ENCODE peak calls at places on chromosomes 4 and X, in seven cellular contexts. P, H, O, C, W, D and R are unnamed samples.

GRCh38 chr4:76895619-76896018 is 2.3 kb downstream of the SOWAHB start:
- DNase-seq in P (no peak), D (peak), H (no peak), C (no peak), W (no peak), O (no peak), R (no peak)

GRCh38 chr4:140724780-140725179 is 31.4 kb downstream of the TBC1D9 start:
- DNase-seq in P (no peak), O (peak), D (no peak), C (no peak), W (no peak), H (no peak), R (no peak)

GRCh38 chrX:22164770-22165388 is 107.8 kb upstream of the CBLL2 start:
- DNase-seq in C (peak), D (no peak), P (no peak), H (no peak), W (no peak), O (no peak), R (peak)

GRCh38 chr4:97593248-97593647 is 550.0 kb downstream of the STPG2 start:
- DNase-seq in H (no peak), W (no peak), C (no peak), O (no peak), P (no peak), D (no peak), R (no peak)

GRCh38 chr4:10186228-10187214 is 69.9 kb upstream of the WDR1 start:
- DNase-seq in C (no peak), O (peak), H (no peak), P (no peak), D (no peak), W (no peak), R (no peak)

GRCh38 chrX:132395645-132396044 is 93.2 kb downstream of the MBNL3 start:
- DNase-seq in H (no peak), P (no peak), W (no peak), O (no peak), D (no peak), C (no peak), R (no peak)

GRCh38 chr4:60718874-60719273 is 481.3 kb upstream of the ADGRL3 start:
- DNase-seq in P (no peak), W (no peak), H (no peak), O (no peak), D (no peak), C (no peak), R (no peak)

GRCh38 chr4:4837316-4837715 is 22.1 kb upstream of the MSX1 start:
- DNase-seq in D (no peak), O (no peak), W (no peak), H (no peak), C (no peak), P (no peak), R (no peak)

GRCh38 chr4:169971456-169972015 is 54.7 kb downstream of the MFAP3L start:
- DNase-seq in H (no peak), D (no peak), W (no peak), O (no peak), P (no peak), C (no peak), R (no peak)

GRCh38 chr4:146124023-146124680 is 51.4 kb upstream of the LSM6 start:
- DNase-seq in W (no peak), H (no peak), O (no peak), P (no peak), C (no peak), D (peak), R (no peak)

GRCh38 chrX:46865281-46865680 is 28.4 kb downstream of the RP2 start:
- DNase-seq in H (no peak), D (no peak), P (no peak), C (peak), W (peak), O (peak), R (peak)

GRCh38 chr4:34492414-34492813 is 1751.9 kb downstream of the ARAP2 start:
- DNase-seq in W (no peak), P (no peak), H (no peak), O (no peak), C (no peak), D (no peak), R (no peak)

GRCh38 chrX:134144231-134144630 is 92.8 kb upstream of the CCDC160 start:
- DNase-seq in D (no peak), W (peak), O (peak), H (no peak), P (no peak), C (peak), R (peak)

GRCh38 chrX:134999469-134999868 is 8.7 kb downstream of the SMIM10 start:
- DNase-seq in O (peak), P (no peak), H (no peak), W (peak), D (no peak), C (peak), R (peak)

GRCh38 chr4:8846864-8847263 is 24.8 kb downstream of the HMX1 start:
- DNase-seq in W (no peak), C (no peak), H (no peak), O (no peak), P (no peak), D (peak), R (no peak)

GRCh38 chr4:10096201-10096975 is 20.2 kb downstream of the WDR1 start:
- DNase-seq in P (peak), O (peak), D (no peak), C (peak), H (peak), W (peak), R (peak)

GRCh38 chrX:150155396-150156048 is 207.6 kb upstream of the MAMLD1 start:
- DNase-seq in W (peak), P (peak), O (peak), D (peak), C (peak), H (peak), R (peak)

GRCh38 chr4:159390648-159391047 is 287.8 kb downstream of the RAPGEF2 start:
- DNase-seq in P (no peak), C (peak), W (peak), H (no peak), O (peak), D (no peak), R (peak)

GRCh38 chr4:110442309-110442708 is 33.6 kb upstream of the ENPEP start:
- DNase-seq in O (no peak), D (peak), P (no peak), W (no peak), C (no peak), H (no peak), R (no peak)

GRCh38 chr4:37453361-37454262 is 209.1 kb downstream of the NWD2 start:
- DNase-seq in C (peak), H (peak), O (peak), P (no peak), D (peak), W (peak), R (peak)

GRCh38 chr4:37453004-37453360 is 208.4 kb downstream of the NWD2 start:
- DNase-seq in H (peak), O (peak), W (peak), P (no peak), D (peak), C (peak), R (peak)

GRCh38 chr4:37454263-37454800 is 209.8 kb downstream of the NWD2 start:
- DNase-seq in H (no peak), P (no peak), C (no peak), D (peak), W (no peak), O (no peak), R (no peak)

GRCh38 chr4:37451646-37452045 is 207.1 kb downstream of the NWD2 start:
- DNase-seq in P (no peak), H (no peak), C (no peak), D (no peak), W (no peak), O (no peak), R (no peak)

DNA sequence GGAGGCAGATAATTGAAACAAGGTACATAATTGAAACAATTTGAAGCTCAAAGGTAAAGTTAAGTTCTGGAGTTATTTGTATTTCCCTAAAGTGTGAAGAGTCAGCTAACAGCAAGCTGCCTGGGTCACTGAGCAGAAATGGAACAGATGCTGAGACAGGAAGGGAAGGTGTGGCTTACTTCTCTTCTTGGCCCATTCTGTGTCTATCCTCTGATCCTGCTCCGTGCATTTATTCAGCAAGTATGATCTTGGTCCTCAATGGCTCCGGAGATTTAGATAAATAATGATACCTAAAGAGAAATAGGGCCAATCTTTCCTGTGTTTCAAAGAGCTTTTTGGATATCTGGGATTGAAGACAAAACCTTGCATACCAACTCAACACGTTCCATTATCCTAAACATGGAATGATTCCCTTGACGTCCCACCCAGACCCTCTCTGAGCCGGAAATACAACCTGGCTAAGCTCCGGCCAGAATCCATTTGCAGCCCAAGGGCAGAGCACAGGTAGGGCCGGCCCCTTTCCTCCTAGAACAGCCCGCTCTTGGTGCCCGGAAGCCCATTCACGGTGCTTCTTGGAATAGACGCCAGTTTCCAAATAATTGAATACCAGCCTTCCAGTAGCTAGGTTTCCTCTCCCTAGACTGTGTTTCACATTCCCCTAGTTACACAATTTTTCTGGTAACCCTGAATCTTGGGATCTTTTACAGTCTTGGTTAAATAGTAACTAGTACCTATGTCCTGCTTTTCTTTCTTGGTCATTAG is 210.9 kb downstream of the NWD2 start:
- DNase-seq in C (no peak), W (no peak), D (no peak), O (no peak), P (no peak), H (no peak), R (no peak)
- H3K4me3 ChIP-seq in C (no peak), W (no peak), D (no peak), O (no peak), P (no peak), H (no peak), R (no peak)

GRCh38 chr4:123406862-123407261 is 10.3 kb downstream of the SPRY1 start:
- DNase-seq in O (peak), P (no peak), H (no peak), C (no peak), D (no peak), W (no peak), R (no peak)

GRCh38 chr4:123411514-123411913 is 14.9 kb downstream of the SPRY1 start:
- DNase-seq in D (no peak), P (no peak), C (no peak), O (no peak), W (no peak), H (no peak), R (no peak)

GRCh38 chr4:123405212-123405856 is 8.7 kb downstream of the SPRY1 start:
- DNase-seq in H (no peak), P (no peak), D (no peak), C (no peak), O (peak), W (no peak), R (no peak)

GRCh38 chr4:123409301-123409700 is 12.7 kb downstream of the SPRY1 start:
- DNase-seq in C (no peak), D (no peak), H (no peak), O (peak), P (no peak), W (no peak), R (no peak)

GRCh38 chr4:123408471-123409084 is 12.0 kb downstream of the SPRY1 start:
- DNase-seq in O (peak), H (no peak), W (no peak), P (no peak), D (no peak), C (no peak), R (no peak)
- H3K4me3 ChIP-seq in O (no peak), H (no peak), W (no peak), P (no peak), D (no peak), C (no peak), R (no peak)

DNA sequence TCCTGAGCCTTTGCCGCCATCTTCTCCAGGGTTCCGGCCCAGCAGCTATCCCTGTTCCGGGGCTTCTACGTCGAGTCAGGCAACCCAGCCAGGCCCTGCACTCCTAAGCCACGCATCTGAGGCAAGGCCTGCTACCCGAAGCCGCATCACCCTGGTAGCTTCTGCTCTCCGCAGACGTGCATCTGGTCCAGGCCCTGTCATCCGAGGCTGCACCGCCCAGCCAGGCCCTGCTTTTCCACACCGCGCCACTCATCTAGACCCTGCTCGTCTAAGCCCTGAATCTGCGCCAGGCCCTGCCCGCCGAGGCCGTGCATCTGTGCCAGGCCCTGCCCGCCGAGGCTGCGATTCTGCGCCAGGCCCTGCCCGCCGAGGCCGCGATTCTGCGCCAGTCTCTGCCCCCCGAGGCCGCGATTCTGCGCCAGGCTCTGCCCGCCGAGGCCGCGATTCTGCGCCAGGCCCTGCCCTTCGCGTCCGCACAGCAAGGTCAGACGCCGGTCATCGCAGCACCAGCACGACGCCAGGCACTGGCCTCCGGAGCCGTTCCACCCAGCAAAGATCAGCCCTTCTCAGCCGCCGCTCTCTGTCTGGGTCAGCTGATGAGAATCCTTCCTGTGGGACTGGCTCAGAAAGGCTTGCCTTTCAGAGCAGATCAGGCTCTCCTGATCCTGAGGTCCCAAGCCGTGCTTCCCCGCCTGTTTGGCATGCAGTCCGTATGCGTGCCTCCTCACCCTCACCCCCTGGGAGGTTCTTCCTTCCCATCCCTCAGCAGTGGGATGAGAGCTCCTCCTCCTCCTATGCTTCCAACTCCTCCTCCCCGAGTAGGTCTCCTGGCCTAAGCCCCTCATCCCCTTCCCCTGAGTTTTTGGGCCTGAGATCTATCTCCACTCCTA is 75.1 kb downstream of the NUDT10 start:
- DNase-seq in C (no peak), H (no peak), D (no peak), O (no peak), P (no peak), W (no peak), R (no peak)
- H3K4me3 ChIP-seq in C (no peak), H (no peak), D (no peak), O (no peak), P (no peak), W (no peak), R (no peak)

GRCh38 chr4:180314972-180315371 is 1928.2 kb upstream of the TENM3 start:
- DNase-seq in W (no peak), D (no peak), C (no peak), O (no peak), P (no peak), H (no peak), R (no peak)

GRCh38 chr4:180310616-180311015 is 1932.6 kb upstream of the TENM3 start:
- DNase-seq in D (no peak), P (no peak), H (no peak), C (no peak), O (no peak), W (no peak), R (no peak)
- H3K4me3 ChIP-seq in D (no peak), P (no peak), H (no peak), C (no peak), O (no peak), W (no peak), R (no peak)

DNA sequence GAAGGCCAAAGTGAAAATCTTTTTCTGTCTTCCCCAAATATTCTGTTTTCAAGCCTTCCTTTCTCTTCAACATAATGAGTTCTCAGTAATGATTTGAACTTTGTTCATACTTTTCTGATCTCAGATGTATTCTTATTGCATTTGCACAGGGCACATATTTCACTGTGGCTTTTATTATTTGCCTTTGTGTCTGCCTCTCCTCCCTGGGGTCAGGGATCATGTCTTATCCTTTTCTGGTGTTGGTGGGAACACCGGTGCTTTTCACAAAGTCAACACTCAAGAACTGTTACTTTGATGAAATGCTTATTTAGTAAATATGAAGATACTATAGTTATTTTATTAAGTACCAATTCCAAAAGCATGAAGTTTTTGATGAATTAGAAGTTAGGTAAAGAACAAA is 143.8 kb downstream of the FRAS1 start:
- DNase-seq in P (no peak), O (no peak), H (no peak), W (no peak), C (no peak), D (no peak), R (no peak)
- H3K4me3 ChIP-seq in P (no peak), O (no peak), H (no peak), W (no peak), C (no peak), D (no peak), R (no peak)

GRCh38 chr4:185004562-185005208 is 13.6 kb upstream of the HELT start:
- DNase-seq in P (no peak), H (peak), O (no peak), D (peak), W (no peak), C (no peak), R (no peak)
- H3K4me3 ChIP-seq in P (no peak), H (peak), O (peak), D (no peak), W (no peak), C (peak), R (no peak)

DNA sequence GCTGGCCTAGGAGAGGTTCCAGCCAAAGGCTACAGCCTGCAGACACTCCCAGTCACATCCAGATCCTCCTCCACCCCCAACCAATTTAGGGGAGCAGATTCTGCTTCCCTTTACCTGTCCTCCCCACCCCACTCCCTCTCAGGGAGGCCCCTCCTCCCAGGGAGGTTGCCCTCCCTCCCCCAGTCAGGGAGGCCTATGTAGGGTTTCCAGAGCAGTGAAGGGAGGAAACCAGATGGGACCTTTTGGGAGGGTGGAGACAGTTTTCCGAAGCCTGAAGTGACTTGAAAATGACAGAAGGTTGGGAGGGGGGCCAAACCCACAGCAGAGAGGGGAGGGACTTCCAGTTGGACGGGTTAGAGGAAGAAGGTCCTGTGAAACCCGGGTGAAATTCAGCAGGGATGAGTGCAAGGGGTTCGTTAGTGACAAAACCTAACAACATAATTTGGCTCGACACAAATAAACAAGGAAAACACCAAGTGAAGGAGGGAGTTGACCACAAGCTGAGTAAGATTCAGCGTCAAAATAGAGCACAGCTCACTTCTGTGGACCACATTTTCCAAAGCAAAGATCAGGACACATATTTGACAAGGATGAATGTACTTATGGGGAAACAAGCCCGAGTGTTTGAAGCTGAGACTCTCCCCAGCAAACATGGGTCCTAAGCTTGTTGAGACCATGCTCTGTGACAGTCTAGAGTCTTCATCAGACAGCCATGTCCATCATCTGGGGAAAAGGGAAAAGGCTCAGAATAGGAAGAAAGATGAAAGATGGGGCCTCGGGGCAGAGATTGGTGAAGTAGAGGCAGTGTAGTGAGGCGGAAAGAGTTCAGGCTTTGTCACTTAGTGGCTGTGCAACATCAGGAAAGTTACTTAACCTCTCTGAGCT is 46.4 kb downstream of the PRPS1 start:
- DNase-seq in C (no peak), P (peak), W (no peak), D (peak), O (peak), H (peak), R (peak)
- H3K4me3 ChIP-seq in C (no peak), P (peak), W (no peak), D (no peak), O (no peak), H (peak), R (peak)

DNA sequence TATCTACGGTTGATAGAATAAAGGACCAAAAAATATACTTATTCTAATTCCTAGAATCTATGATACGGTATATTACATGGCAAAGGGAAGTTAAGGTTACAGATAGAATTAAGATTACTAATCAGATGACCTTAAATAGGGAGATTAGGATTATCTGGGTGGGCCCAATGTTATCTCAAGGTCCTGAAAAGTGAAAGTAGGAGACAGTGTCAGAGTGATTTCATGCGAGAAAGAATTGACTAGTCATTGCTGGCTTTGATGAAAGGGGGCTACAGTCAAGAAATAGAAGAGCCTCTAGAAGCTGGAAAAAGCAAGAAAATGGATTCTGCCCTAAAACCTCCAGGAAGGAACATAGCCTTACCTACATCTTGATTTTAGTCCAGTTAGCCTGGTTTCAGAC is 176.9 kb upstream of the PPP1R2C start:
- DNase-seq in D (no peak), C (no peak), H (no peak), W (no peak), O (no peak), P (no peak), R (no peak)
- H3K4me3 ChIP-seq in D (no peak), C (no peak), H (no peak), W (no peak), O (no peak), P (no peak), R (no peak)